ENCODE peak calls at places on chromosomes 7 and 10, in six cellular contexts. U is ELR, O is KG1, L is NCI-H1105, F is EL, B is midbrain. Y is an unnamed sample.

GRCh38 chr10:55550241-55550640 is 749.2 kb upstream of the PCDH15 start:
- DNase-seq in B (no peak), O (no peak), F (no peak), U (no peak), L (no peak), Y (no peak)

GRCh38 chr7:151251328-151251925 is 2.9 kb upstream of the SMARCD3 start:
- DNase-seq in L (peak), B (peak), O (no peak), F (peak), U (peak), Y (peak)

GRCh38 chr7:104317944-104318629 is 10.3 kb upstream of the LHFPL3 start:
- DNase-seq in O (no peak), F (no peak), U (no peak), B (no peak), L (no peak), Y (no peak)

GRCh38 chr7:105611856-105612775 is 30.8 kb upstream of the EFCAB10 start:
- DNase-seq in B (no peak), O (no peak), L (no peak), F (no peak), U (peak), Y (no peak)

GRCh38 chr7:99072126-99072525 is 71.8 kb downstream of the SMURF1 start:
- DNase-seq in B (no peak), F (no peak), U (no peak), O (no peak), L (no peak), Y (no peak)

GRCh38 chr10:76442113-76442512 is 1010.7 kb downstream of the LRMDA start:
- DNase-seq in O (no peak), B (no peak), F (no peak), L (no peak), U (no peak), Y (no peak)

GRCh38 chr10:5565205-5565545 is 40.4 kb downstream of the CALML3 start:
- DNase-seq in O (no peak), F (no peak), L (no peak), B (no peak), U (no peak), Y (no peak)

GRCh38 chr10:73771722-73772279 is 10.0 kb upstream of the CHCHD1 start:
- DNase-seq in L (no peak), O (peak), B (peak), U (peak), F (no peak), Y (no peak)

GRCh38 chr7:25359471-25360059 is 131.3 kb upstream of the NPVF start:
- DNase-seq in U (peak), L (peak), O (no peak), B (peak), F (no peak), Y (no peak)

GRCh38 chr10:46547331-46547880 is 9.1 kb downstream of the GPRIN2 start:
- DNase-seq in F (no peak), O (no peak), U (no peak), L (no peak), B (no peak), Y (no peak)

Y was measured in NCI-H226.